ENCODE peak calls at places on chromosomes 16 and 17, in four cellular contexts. X is T-cell, G is AG09319, P is NAMALWA. F is an unnamed sample.

GRCh38 chr17:38444151-38444550 is 15.9 kb downstream of the ARHGAP23 start:
- DNase-seq in X (peak; percentile 34), G (no peak), P (peak; percentile 72), F (no peak)

GRCh38 chr17:72338847-72339790 is 218.3 kb downstream of the SOX9 start:
- DNase-seq in X (no peak), G (peak; percentile 40), P (no peak), F (peak; percentile 70)

GRCh38 chr16:7331997-7332396 is 648 bp upstream of the RBFOX1 start:
- DNase-seq in X (no peak), G (no peak), P (no peak), F (no peak)

GRCh38 chr17:79587945-79588344 is 22.9 kb downstream of the RBFOX3 start:
- DNase-seq in X (no peak), G (no peak), P (no peak), F (no peak)

GRCh38 chr16:25035494-25036405 is 20.6 kb upstream of the ARHGAP17 start:
- DNase-seq in X (no peak), G (no peak), P (no peak), F (no peak)

GRCh38 chr17:223723-224471 is 42.4 kb upstream of the DOC2B start:
- DNase-seq in X (no peak), G (no peak), P (no peak), F (no peak)

GRCh38 chr16:88700636-88701482 is 5.3 kb downstream of the RNF166 start:
- DNase-seq in X (peak; percentile 97), G (no peak), P (peak; percentile 80), F (peak; percentile 42)

GRCh38 chr16:68539704-68540370 is 746 bp downstream of the ZFP90 start:
- DNase-seq in X (no peak), G (no peak), P (no peak), F (no peak)

GRCh38 chr17:59620064-59620359 is 317 bp downstream of the CLTC start:
- DNase-seq in X (no peak), G (no peak), P (no peak), F (no peak)

GRCh38 chr16:84434800-84435199 is 66.5 kb downstream of the ATP2C2 start:
- DNase-seq in X (no peak), G (no peak), P (no peak), F (no peak)

GRCh38 chr17:66373944-66374817 is 71.8 kb downstream of the PRKCA start:
- DNase-seq in X (peak; percentile 64), G (no peak), P (no peak), F (no peak)

GRCh38 chr17:48625502-48626201 is 506 bp downstream of the HOXB9 start:
- DNase-seq in X (no peak), G (no peak), P (no peak), F (no peak)

GRCh38 chr16:69935278-69935711 is 15.8 kb upstream of the CLEC18A start:
- DNase-seq in X (no peak), G (no peak), P (no peak), F (no peak)

GRCh38 chr17:4485676-4486646 is 12.7 kb upstream of the SPNS2 start:
- DNase-seq in X (peak; percentile 42), G (no peak), P (no peak), F (no peak)

GRCh38 chr16:70689035-70689969 is 3.4 kb upstream of the MTSS2 start:
- DNase-seq in X (no peak), G (no peak), P (no peak), F (no peak)

GRCh38 chr17:8398980-8399379 is 1.4 kb upstream of the RNF222 start:
- DNase-seq in X (no peak), G (no peak), P (no peak), F (no peak)

GRCh38 chr16:8944113-8944765 is 19.5 kb downstream of the USP7 start:
- DNase-seq in X (no peak), G (no peak), P (peak; percentile 91), F (no peak)

GRCh38 chr17:52035336-52035915 is 123.1 kb downstream of the CA10 start:
- DNase-seq in X (no peak), G (no peak), P (no peak), F (no peak)

GRCh38 chr16:20899503-20900298 is 457 bp downstream of the DCUN1D3 start:
- DNase-seq in X (no peak), G (no peak), P (peak; percentile 46), F (no peak)

GRCh38 chr16:89910717-89911354 is 7.8 kb upstream of the MC1R start:
- DNase-seq in X (no peak), G (no peak), P (no peak), F (no peak)

GRCh38 chr17:63826468-63827001 is 696 bp upstream of the PSMC5 start:
- DNase-seq in X (no peak), G (no peak), P (no peak), F (no peak)

GRCh38 chr17:2087597-2088211 is 32.8 kb downstream of the HIC1 start:
- DNase-seq in X (peak; percentile 16), G (no peak), P (peak; percentile 45), F (no peak)

GRCh38 chr16:66367968-66368891 is 1.7 kb downstream of the CDH5 start:
- DNase-seq in X (no peak), G (no peak), P (no peak), F (no peak)

GRCh38 chr17:8991514-8992285 is 26.2 kb upstream of the PIK3R5 start:
- DNase-seq in X (peak; percentile 59), G (peak; percentile 39), P (peak; percentile 53), F (no peak)

GRCh38 chr16:81937305-81938038 is 73.8 kb downstream of the SDR42E1 start:
- DNase-seq in X (no peak), G (no peak), P (no peak), F (no peak)

GRCh38 chr17:42502926-42503325 is 33.1 kb upstream of the NAGLU start:
- DNase-seq in X (no peak), G (no peak), P (no peak), F (no peak)

GRCh38 chr17:61405047-61405685 is 5.5 kb downstream of the TBX2 start:
- DNase-seq in X (no peak), G (no peak), P (no peak), F (no peak)

GRCh38 chr17:75124041-75124818 is 7.3 kb downstream of the NT5C start:
- DNase-seq in X (no peak), G (no peak), P (no peak), F (no peak)

GRCh38 chr16:85569615-85570212 is 43.4 kb upstream of the GSE1 start:
- DNase-seq in X (peak; percentile 43), G (no peak), P (peak; percentile 53), F (peak; percentile 69)

GRCh38 chr16:30626230-30626629 is 16.0 kb upstream of the ZNF689 start:
- DNase-seq in X (no peak), G (no peak), P (no peak), F (no peak)

GRCh38 chr16:3490911-3491629 is 4.2 kb downstream of the C16orf90 start:
- DNase-seq in X (no peak), G (no peak), P (peak; percentile 30), F (peak; percentile 39)

GRCh38 chr16:87836844-87837581 is 32.3 kb downstream of the SLC7A5 start:
- DNase-seq in X (no peak), G (no peak), P (no peak), F (no peak)

GRCh38 chr17:73262676-73263642 is 1.3 kb upstream of the CPSF4L start:
- DNase-seq in X (no peak), G (no peak), P (no peak), F (no peak)

GRCh38 chr17:53336281-53336680 is 486.4 kb upstream of the KIF2B start:
- DNase-seq in X (no peak), G (no peak), P (no peak), F (no peak)

GRCh38 chr17:79461041-79461440 is 149.8 kb downstream of the RBFOX3 start:
- DNase-seq in X (no peak), G (no peak), P (no peak), F (no peak)